ENCODE peak calls at places on chromosomes 4 and X, in six cellular contexts. U is GM23338, Z is GM12864, T is tibial artery, R is mammary epithelial cell, S is osteoblast. A is an unnamed sample.

GRCh38 chr4:108861339-108861738 is 98.5 kb upstream of the ETNPPL start:
- DNase-seq in R (peak; percentile 8), T (no peak), Z (no peak), U (peak; percentile 63), S (no peak), A (peak; percentile 38)

GRCh38 chrX:48890934-48891401 is 6.6 kb downstream of the TIMM17B start:
- DNase-seq in U (peak; percentile 57), R (no peak), S (peak; percentile 73), Z (no peak), T (no peak), A (no peak)

GRCh38 chr4:131091896-131092295 is 1995.9 kb downstream of the C4orf33 start:
- DNase-seq in R (peak; percentile 21), U (peak; percentile 74), T (no peak), S (no peak), Z (no peak), A (peak; percentile 60)

GRCh38 chrX:74924449-74925209 is 623 bp downstream of the NEXMIF start:
- DNase-seq in T (peak; percentile 73), U (peak; percentile 50), S (peak; percentile 83), R (peak; percentile 23), Z (no peak), A (no peak)

GRCh38 chr4:38194202-38194601 is 234.0 kb downstream of the PTTG2 start:
- DNase-seq in R (no peak), T (no peak), Z (no peak), S (no peak), U (no peak), A (no peak)

GRCh38 chrX:13750204-13750603 is 15.7 kb downstream of the OFD1 start:
- DNase-seq in Z (no peak), S (peak; percentile 42), T (no peak), U (peak; percentile 60), R (peak; percentile 60), A (peak; percentile 77)

GRCh38 chr4:139928568-139928967 is 225.4 kb downstream of the MAML3 start:
- DNase-seq in S (no peak), Z (no peak), U (no peak), T (no peak), R (no peak), A (no peak)

GRCh38 chrX:40158036-40158706 is 60.4 kb upstream of the BCOR start:
- DNase-seq in S (peak; percentile 99), T (no peak), R (no peak), U (peak; percentile 64), Z (no peak), A (no peak)

GRCh38 chrX:369563-370101 is 17.1 kb downstream of the PPP2R3B start:
- DNase-seq in Z (no peak), U (no peak), S (peak; percentile 68), R (no peak), T (no peak), A (no peak)

GRCh38 chr4:25882226-25882625 is 19.4 kb upstream of the SEL1L3 start:
- DNase-seq in S (no peak), Z (no peak), U (no peak), T (no peak), R (no peak), A (no peak)

GRCh38 chrX:120768681-120769080 is 107.0 kb downstream of the CT47B1 start:
- DNase-seq in Z (no peak), U (no peak), R (peak; percentile 12), T (no peak), S (peak; percentile 81), A (peak; percentile 44)

GRCh38 chr4:24963277-24963676 is 50.4 kb upstream of the CCDC149 start:
- DNase-seq in R (no peak), Z (no peak), S (no peak), T (no peak), U (no peak), A (no peak)

GRCh38 chr4:8592366-8593267 is at the start of gene CPZ:
- DNase-seq in S (peak; percentile 95), Z (no peak), R (no peak), T (no peak), U (peak; percentile 88), A (no peak)

GRCh38 chr4:94856030-94856429 is 98.3 kb downstream of the BMPR1B start:
- DNase-seq in T (no peak), U (no peak), S (no peak), Z (no peak), R (no peak), A (no peak)

GRCh38 chr4:40197879-40198689 is 1.3 kb downstream of the RHOH start:
- DNase-seq in U (no peak), T (no peak), Z (no peak), R (no peak), S (no peak), A (no peak)

GRCh38 chrX:10755477-10756334 is 135.3 kb upstream of the MID1 start:
- DNase-seq in S (peak; percentile 65), R (no peak), T (no peak), Z (no peak), U (peak; percentile 89), A (peak; percentile 9)

GRCh38 chr4:3254302-3255131 is 5.6 kb downstream of the MSANTD1 start:
- DNase-seq in U (no peak), R (no peak), S (peak; percentile 88), Z (no peak), T (no peak), A (no peak)

GRCh38 chrX:133992877-133993276 is 7.5 kb upstream of the GPC3 start:
- DNase-seq in Z (no peak), U (no peak), R (no peak), S (no peak), T (no peak), A (no peak)

GRCh38 chr4:12137556-12137955 is 708.9 kb upstream of the HS3ST1 start:
- DNase-seq in T (no peak), Z (no peak), S (no peak), U (no peak), R (no peak), A (no peak)

GRCh38 chrX:139851730-139852129 is 81.1 kb downstream of the ATP11C start:
- DNase-seq in R (no peak), T (no peak), Z (no peak), S (peak; percentile 29), U (no peak), A (no peak)

GRCh38 chrX:102341867-102342266 is 94.9 kb downstream of the NXF2 start:
- DNase-seq in R (no peak), Z (no peak), T (no peak), S (no peak), U (peak; percentile 3), A (no peak)

GRCh38 chr4:120770897-120771296 is 151.6 kb downstream of the PRDM5 start:
- DNase-seq in T (no peak), R (no peak), S (peak; percentile 21), U (no peak), Z (no peak), A (no peak)
- TF ChIP-seq CTCF in T (no peak), R (no peak), S (no peak), U (no peak), Z (no peak), A (no peak)

GRCh38 chr4:27624749-27625148 is 764.1 kb downstream of the STIM2 start:
- DNase-seq in Z (no peak), T (no peak), S (no peak), U (no peak), R (no peak), A (no peak)

GRCh38 chr4:27628609-27629008 is 768.0 kb downstream of the STIM2 start:
- DNase-seq in U (no peak), T (no peak), R (no peak), Z (no peak), S (no peak), A (no peak)

GRCh38 chr4:27629532-27630225 is 769.0 kb downstream of the STIM2 start:
- DNase-seq in R (no peak), S (no peak), Z (no peak), T (no peak), U (no peak), A (no peak)
- TF ChIP-seq CTCF in R (no peak), S (no peak), Z (no peak), T (no peak), U (no peak), A (no peak)

DNA sequence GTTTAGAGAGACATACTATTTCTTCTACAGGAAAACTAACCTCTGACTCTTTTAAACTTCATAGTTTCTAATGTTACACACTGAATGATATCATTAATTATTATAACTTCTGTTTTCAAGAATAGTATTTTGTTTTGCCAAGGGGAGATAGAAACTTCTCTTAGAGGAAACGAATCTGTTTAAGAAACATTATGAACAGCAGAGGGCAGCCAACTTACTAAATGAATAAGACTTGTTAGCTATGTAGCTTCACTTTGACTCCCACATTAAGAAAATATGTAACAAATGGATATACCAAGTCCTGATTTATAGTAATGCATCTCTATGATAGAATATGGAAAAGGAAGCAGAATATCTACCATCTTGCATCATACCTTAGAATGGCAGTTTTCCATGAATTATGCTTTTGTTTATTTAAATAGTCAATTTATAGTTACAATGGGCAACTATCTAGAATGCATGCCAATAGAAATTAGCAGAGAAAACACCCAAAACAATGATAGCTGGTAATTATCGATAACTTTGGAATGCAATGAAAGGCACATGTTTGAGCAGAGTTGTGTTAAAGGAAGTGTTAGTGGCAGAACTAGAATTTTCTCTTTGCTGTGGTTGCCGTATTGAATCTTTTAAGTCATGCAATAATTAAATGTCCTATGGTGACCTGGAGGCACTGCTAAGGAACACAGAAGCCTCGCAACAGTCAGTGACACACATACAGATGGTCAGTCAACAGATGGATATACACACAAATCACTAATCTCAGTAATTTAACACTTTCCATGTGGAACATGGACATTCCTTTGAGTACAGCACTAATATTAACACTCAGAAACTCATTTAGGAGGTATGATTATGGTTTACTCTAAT is 105.7 kb upstream of the PDLIM3 start:
- DNase-seq in S (peak; percentile 88), R (peak; percentile 50), U (peak; percentile 85), Z (peak; percentile 44), T (no peak), A (peak; percentile 68)
- TF ChIP-seq CTCF in S (peak; percentile 54), R (peak; percentile 51), U (peak; percentile 67), Z (peak; percentile 33), T (peak; percentile 59), A (peak; percentile 33)

GRCh38 chr4:120769227-120769626 is 153.3 kb downstream of the PRDM5 start:
- DNase-seq in T (no peak), Z (no peak), R (peak; percentile 1), U (no peak), S (peak; percentile 61), A (peak; percentile 52)

GRCh38 chr4:120773641-120774040 is 148.9 kb downstream of the PRDM5 start:
- DNase-seq in T (no peak), R (no peak), S (peak; percentile 14), U (no peak), Z (no peak), A (no peak)

GRCh38 chr4:120771907-120772306 is 150.6 kb downstream of the PRDM5 start:
- DNase-seq in S (peak; percentile 55), U (peak; percentile 45), Z (no peak), R (no peak), T (no peak), A (no peak)
- TF ChIP-seq CTCF in S (no peak), U (peak; percentile 43), Z (peak; percentile 21), R (peak; percentile 8), T (no peak), A (no peak)

DNA sequence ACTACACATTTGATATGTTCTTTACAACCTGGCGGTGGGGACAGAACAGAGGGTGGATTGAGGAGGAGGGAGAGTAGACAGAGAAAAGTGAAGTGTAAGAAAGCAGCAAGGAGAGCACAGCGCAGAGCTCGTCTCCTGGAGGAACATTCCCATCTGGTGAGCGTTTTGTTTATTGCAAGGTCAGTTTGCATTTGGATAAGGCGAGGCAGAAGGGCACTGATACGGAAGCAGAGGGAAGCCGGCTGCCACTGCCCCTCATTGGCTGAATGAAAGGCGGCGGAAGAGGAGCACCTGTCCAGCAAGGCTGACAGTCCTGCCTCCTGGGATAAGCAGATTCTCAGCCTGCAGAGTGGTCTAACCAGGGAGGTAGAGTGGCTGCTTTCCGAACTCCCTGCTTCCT is 83.2 kb downstream of the GPR143 start:
- DNase-seq in R (no peak), T (no peak), Z (no peak), U (peak; percentile 30), S (no peak), A (no peak)
- TF ChIP-seq CTCF in R (no peak), T (peak; percentile 7), Z (no peak), U (no peak), S (no peak), A (no peak)